ENCODE peak calls at places on chromosomes 4 and X, in eight cellular contexts. K, O, W, A, I, F, B and T are unnamed samples.

GRCh38 chr4:77006753-77007355 is 57.3 kb downstream of the SEPTIN11 start:
- DNase-seq in K (no peak), O (no peak), W (no peak), A (no peak), I (no peak), F (no peak), B (no peak), T (no peak)

GRCh38 chr4:8033067-8033755 is 93.5 kb upstream of the AFAP1 start:
- DNase-seq in K (no peak), O (no peak), W (no peak), A (no peak), I (no peak), F (no peak), B (no peak), T (no peak)

GRCh38 chr4:89755210-89755609 is 81.8 kb downstream of the SNCA start:
- DNase-seq in K (peak), O (peak), W (peak), A (no peak), I (peak), F (no peak), B (no peak), T (no peak)

GRCh38 chrX:13266641-13267420 is 53.0 kb downstream of the ATXN3L start:
- DNase-seq in K (no peak), O (no peak), W (no peak), A (no peak), I (peak), F (no peak), B (no peak), T (no peak)

GRCh38 chrX:18252644-18253359 is 32.1 kb upstream of the BEND2 start:
- DNase-seq in K (no peak), O (no peak), W (no peak), A (no peak), I (peak), F (no peak), B (no peak), T (no peak)

GRCh38 chr4:151174784-151175183 is 75.4 kb downstream of the RPS3A start:
- DNase-seq in K (no peak), O (no peak), W (no peak), A (no peak), I (no peak), F (no peak), B (no peak), T (no peak)

GRCh38 chr4:64305565-64306254 is 103.5 kb downstream of the TECRL start:
- DNase-seq in K (no peak), O (no peak), W (no peak), A (no peak), I (no peak), F (no peak), B (no peak), T (no peak)

GRCh38 chr4:123624959-123625358 is 228.4 kb downstream of the SPRY1 start:
- DNase-seq in K (no peak), O (no peak), W (no peak), A (no peak), I (no peak), F (no peak), B (no peak), T (no peak)

GRCh38 chr4:155442267-155443105 is 65.7 kb upstream of the MAP9 start:
- DNase-seq in K (no peak), O (peak), W (peak), A (peak), I (peak), F (peak), B (peak), T (peak)

GRCh38 chrX:154008521-154008920 is 11.2 kb downstream of the IRAK1 start:
- DNase-seq in K (no peak), O (no peak), W (no peak), A (no peak), I (no peak), F (no peak), B (no peak), T (no peak)

GRCh38 chr4:160414516-160414915 is 1311.6 kb downstream of the RAPGEF2 start:
- DNase-seq in K (no peak), O (no peak), W (no peak), A (no peak), I (no peak), F (no peak), B (no peak), T (no peak)

GRCh38 chr4:111537861-111538260 is 607.4 kb upstream of the FAM241A start:
- DNase-seq in K (no peak), O (peak), W (no peak), A (no peak), I (no peak), F (no peak), B (no peak), T (no peak)

GRCh38 chr4:15656038-15656470 is 897 bp upstream of the FBXL5 start:
- DNase-seq in K (no peak), O (no peak), W (peak), A (no peak), I (peak), F (no peak), B (no peak), T (peak)